ENCODE peak calls at places on chromosomes 12 and 14, in seven cellular contexts. I is spleen, Q is sigmoid colon, O is transverse colon, E is SK-N-SH, G is HCT116, F is stomach. B is an unnamed sample.

GRCh38 chr12:113145720-113146551 is 3.6 kb upstream of the CFAP73 start:
- DNase-seq in F (no peak), E (no peak), G (no peak), Q (no peak), O (no peak), I (peak; percentile 34), B (no peak)

GRCh38 chr14:104346112-104346462 is 207.7 kb downstream of the KIF26A start:
- DNase-seq in O (no peak), F (no peak), I (no peak), E (no peak), Q (no peak), G (no peak), B (no peak)

GRCh38 chr12:97756066-97756701 is 293.6 kb downstream of the RMST start:
- DNase-seq in O (no peak), I (no peak), E (no peak), F (no peak), G (no peak), Q (no peak), B (no peak)

GRCh38 chr14:81122326-81122725 is 98.4 kb downstream of the GTF2A1 start:
- DNase-seq in Q (no peak), F (no peak), G (no peak), I (no peak), E (no peak), O (no peak), B (no peak)

GRCh38 chr14:30638926-30639325 is 16.8 kb downstream of the SCFD1 start:
- DNase-seq in I (no peak), O (no peak), Q (no peak), E (no peak), G (no peak), F (no peak), B (no peak)

GRCh38 chr12:13093191-13093849 is 10.1 kb downstream of the GSG1 start:
- DNase-seq in O (no peak), F (no peak), G (no peak), I (no peak), E (no peak), Q (no peak), B (peak; percentile 78)

GRCh38 chr12:53267309-53268008 is 640 bp upstream of the ESPL1 start:
- DNase-seq in O (no peak), G (no peak), E (no peak), Q (no peak), I (no peak), F (no peak), B (no peak)

GRCh38 chr12:62259311-62259992 is 752 bp upstream of the USP15 start:
- DNase-seq in Q (no peak), E (peak; percentile 7), I (no peak), G (no peak), F (no peak), O (peak; percentile 10), B (no peak)

DNA sequence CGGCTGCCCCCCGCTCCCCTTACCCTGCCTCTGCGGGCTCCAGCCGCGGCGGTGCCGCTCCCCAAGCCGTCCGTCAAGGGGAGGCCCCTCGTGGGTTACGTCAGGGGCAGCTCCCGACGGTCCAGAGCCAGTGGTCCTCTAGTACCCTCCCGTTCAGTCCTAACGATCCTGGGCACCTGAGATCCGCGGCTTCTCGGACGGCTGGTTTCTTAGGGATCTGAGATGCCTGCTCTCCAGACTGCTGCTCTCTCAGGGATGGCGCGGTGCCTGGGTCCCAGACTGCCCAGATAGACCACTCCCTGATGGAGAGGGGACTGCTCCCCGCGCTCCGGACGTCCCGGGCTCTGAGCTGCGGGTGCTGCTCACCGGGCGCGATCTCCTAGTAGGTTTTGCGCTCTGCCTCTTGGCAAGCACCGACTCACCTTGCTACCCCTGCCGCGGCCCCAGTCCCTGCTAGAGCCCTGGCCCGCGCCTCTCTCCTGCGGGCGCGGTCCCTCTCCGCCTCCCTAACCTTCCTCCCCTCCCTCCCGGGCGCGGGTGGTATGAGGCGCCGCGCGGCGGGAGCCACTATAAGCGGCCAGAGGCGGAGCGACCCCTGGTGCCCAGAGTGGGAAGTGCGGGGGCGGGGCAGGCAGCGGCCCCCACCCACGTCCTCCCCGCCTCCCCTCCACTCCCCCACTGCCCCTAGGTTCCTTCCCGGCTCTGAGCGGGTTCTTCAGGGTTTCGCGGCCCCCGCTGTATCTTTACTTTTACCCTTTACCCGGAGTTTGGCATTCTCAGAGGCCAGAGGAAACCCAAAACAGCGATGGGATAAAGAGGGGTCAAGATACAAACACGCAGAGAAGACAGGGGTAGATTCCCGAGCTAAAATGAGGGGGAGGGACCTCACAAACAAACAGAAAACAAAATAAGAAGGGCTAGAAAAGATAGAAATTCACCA is at the start of gene C1QL4:
- DNase-seq in Q (peak; percentile 85), G (peak; percentile 33), O (peak; percentile 87), E (peak; percentile 99), I (peak; percentile 94), F (peak; percentile 85), B (peak; percentile 93)
- TF ChIP-seq POLR2AphosphoS5 in Q (no peak), G (peak; percentile 81), O (no peak), E (peak; percentile 84), I (peak; percentile 26), F (no peak), B (peak; percentile 46)

GRCh38 chr12:3099146-3099545 is 22.0 kb downstream of the TSPAN9 start:
- DNase-seq in I (no peak), E (no peak), O (no peak), G (no peak), F (no peak), Q (no peak), B (no peak)

GRCh38 chr12:3097836-3098235 is 20.7 kb downstream of the TSPAN9 start:
- DNase-seq in O (no peak), I (no peak), G (no peak), Q (no peak), F (no peak), E (peak; percentile 57), B (no peak)

GRCh38 chr12:3101309-3102022 is 24.3 kb downstream of the TSPAN9 start:
- DNase-seq in G (no peak), O (no peak), I (no peak), Q (no peak), F (no peak), E (no peak), B (no peak)

GRCh38 chr12:3098436-3098835 is 21.3 kb downstream of the TSPAN9 start:
- DNase-seq in O (no peak), I (no peak), E (no peak), Q (no peak), F (no peak), G (no peak), B (no peak)

DNA sequence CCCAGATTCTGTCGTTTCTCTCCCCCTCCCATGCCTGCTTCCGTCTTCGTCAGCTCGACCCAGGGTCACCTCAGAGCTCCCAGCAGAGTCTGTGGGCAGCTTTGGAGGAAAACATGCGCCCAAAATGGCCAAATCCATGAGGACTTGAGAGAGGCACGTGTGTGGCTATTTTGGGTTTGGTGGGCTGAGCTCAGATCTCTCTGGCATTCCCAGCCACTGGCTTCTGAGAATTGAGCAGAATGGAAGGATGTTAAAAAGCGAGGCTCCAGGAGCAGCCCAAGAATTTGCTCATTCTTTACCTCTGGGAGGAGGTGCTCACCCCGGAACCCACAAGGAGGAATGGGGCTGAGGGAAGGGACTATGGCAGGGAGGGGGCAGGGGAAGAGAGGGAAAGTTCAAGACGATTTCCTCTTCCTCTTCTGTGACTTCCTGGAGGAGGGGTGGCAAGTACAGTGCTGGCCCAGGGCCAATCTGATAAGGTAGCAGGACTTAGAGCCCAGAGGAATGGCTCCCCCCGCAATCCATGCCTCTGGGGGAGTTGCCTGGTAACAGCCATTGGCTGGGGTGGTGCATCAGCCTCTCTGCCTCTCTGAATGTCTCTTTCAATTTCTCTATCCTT is 20.1 kb downstream of the TSPAN9 start:
- DNase-seq in Q (no peak), E (peak; percentile 86), F (peak; percentile 64), G (no peak), O (peak; percentile 59), I (no peak), B (no peak)
- H3K9me3 ChIP-seq in Q (no peaks in the 10 kb centered on the region), E (no peaks in the 10 kb centered on the region), F (no peaks in the 10 kb centered on the region), G (no peaks in the 10 kb centered on the region), O (no peaks in the 10 kb centered on the region), I (peaks cover 29% of the 10 kb centered on the region), B (no peaks in the 10 kb centered on the region)

GRCh38 chr14:68525516-68525915 is 267.4 kb downstream of the ZFP36L1 start:
- DNase-seq in O (no peak), E (no peak), G (no peak), Q (no peak), I (no peak), F (no peak), B (peak; percentile 29)

GRCh38 chr14:68526420-68527105 is 266.3 kb downstream of the ZFP36L1 start:
- DNase-seq in Q (no peak), O (no peak), I (no peak), E (no peak), G (no peak), F (peak; percentile 80), B (peak; percentile 83)

GRCh38 chr14:68528031-68528687 is 264.7 kb downstream of the ZFP36L1 start:
- DNase-seq in F (no peak), G (no peak), I (no peak), Q (no peak), O (no peak), E (no peak), B (peak; percentile 21)

GRCh38 chr14:68530443-68530842 is 262.4 kb downstream of the ZFP36L1 start:
- DNase-seq in O (no peak), F (no peak), Q (no peak), I (no peak), G (no peak), E (no peak), B (no peak)

DNA sequence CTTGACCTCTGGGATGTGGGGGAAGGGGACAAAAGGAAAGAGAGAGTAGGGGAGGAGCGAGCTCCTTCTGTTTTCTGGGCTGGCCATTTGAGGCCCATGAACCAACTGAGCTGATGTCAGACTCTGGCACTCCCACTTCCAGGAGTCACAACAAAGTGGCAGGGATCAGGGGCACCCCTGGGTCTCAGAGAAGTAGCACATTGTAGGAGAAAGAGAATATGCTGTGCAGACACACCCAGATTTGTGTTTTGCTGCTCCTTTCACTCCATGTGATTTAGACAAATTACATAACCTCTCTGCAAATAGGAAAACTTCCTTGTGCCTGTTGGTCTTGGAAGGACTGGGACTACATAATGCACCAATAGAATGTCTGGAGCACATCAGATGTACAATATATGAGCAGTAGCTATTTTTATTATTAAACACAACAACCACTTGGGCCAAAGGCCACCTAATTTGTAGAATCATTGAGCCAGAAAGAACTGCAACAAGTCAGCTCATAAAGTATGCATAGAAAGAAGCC is 265.5 kb downstream of the ZFP36L1 start:
- DNase-seq in I (no peak), G (no peak), E (no peak), O (no peak), Q (no peak), F (peak; percentile 50), B (peak; percentile 47)
- H3K4me1 ChIP-seq in I (peaks cover 33% of the 10 kb centered on the region), G (peaks cover 23% of the 10 kb centered on the region), E (peaks cover 5% of the 10 kb centered on the region), O (peaks cover 12% of the 10 kb centered on the region), Q (peaks cover 23% of the 10 kb centered on the region), F (peaks cover 54% of the 10 kb centered on the region), B (peaks cover 45% of the 10 kb centered on the region)

GRCh38 chr12:65308601-65309071 is 30.2 kb downstream of the MSRB3 start:
- DNase-seq in G (no peak), Q (no peak), E (no peak), O (no peak), I (no peak), F (no peak), B (no peak)

GRCh38 chr12:65306229-65306602 is 27.7 kb downstream of the MSRB3 start:
- DNase-seq in F (no peak), Q (no peak), E (no peak), G (no peak), I (no peak), O (no peak), B (no peak)

GRCh38 chr12:65306603-65307501 is 28.4 kb downstream of the MSRB3 start:
- DNase-seq in O (peak; percentile 48), G (peak; percentile 91), I (peak; percentile 74), F (no peak), Q (peak; percentile 93), E (peak; percentile 57), B (no peak)

GRCh38 chr12:65305346-65305950 is 27.0 kb downstream of the MSRB3 start:
- DNase-seq in Q (no peak), F (no peak), G (no peak), I (no peak), E (no peak), O (no peak), B (no peak)

GRCh38 chr12:65308001-65308400 is 29.5 kb downstream of the MSRB3 start:
- DNase-seq in G (no peak), Q (no peak), O (no peak), I (no peak), F (no peak), E (no peak), B (no peak)
- TF ChIP-seq POLR2AphosphoS5 in G (no peak), Q (no peak), O (no peak), I (no peak), F (no peak), E (no peak), B (no peak)